ENCODE peak calls at places on chromosomes 2 and 18, in four cellular contexts. E, F, D and K are unnamed samples.

GRCh38 chr2:105443610-105444598 is 45.1 kb upstream of the FHL2 start:
- DNase-seq in E (no peak), F (no peak), D (peak), K (no peak)

GRCh38 chr18:67519582-67519981 is 3.1 kb upstream of the DSEL start:
- DNase-seq in E (peak), F (no peak), D (peak), K (no peak)

GRCh38 chr2:176830362-176830761 is 382.2 kb upstream of the HNRNPA3 start:
- DNase-seq in E (no peak), F (no peak), D (no peak), K (no peak)

GRCh38 chr2:120825370-120826259 is 89.9 kb downstream of the GLI2 start:
- DNase-seq in E (no peak), F (peak), D (peak), K (peak)

GRCh38 chr2:73033766-73034381 is 37.6 kb downstream of the SFXN5 start:
- DNase-seq in E (no peak), F (no peak), D (no peak), K (no peak)

GRCh38 chr18:46407471-46408166 is 249.4 kb downstream of the LOXHD1 start:
- DNase-seq in E (peak), F (peak), D (peak), K (no peak)

GRCh38 chr2:45743531-45744391 is 92.3 kb downstream of the PRKCE start:
- DNase-seq in E (no peak), F (peak), D (peak), K (no peak)

GRCh38 chr2:215394102-215394805 is 41.6 kb downstream of the FN1 start:
- DNase-seq in E (no peak), F (no peak), D (no peak), K (no peak)

GRCh38 chr2:227411990-227412350 is 24.2 kb upstream of the SCYGR1 start:
- DNase-seq in E (no peak), F (no peak), D (peak), K (no peak)

GRCh38 chr18:60070631-60071030 is 170.8 kb downstream of the PMAIP1 start:
- DNase-seq in E (no peak), F (no peak), D (peak), K (no peak)

GRCh38 chr2:11051280-11051679 is 104.0 kb upstream of the SLC66A3 start:
- DNase-seq in E (no peak), F (no peak), D (no peak), K (no peak)

GRCh38 chr2:201267278-201268030 is 7.1 kb downstream of the CASP8 start:
- DNase-seq in E (no peak), F (no peak), D (no peak), K (no peak)

GRCh38 chr2:218798767-218799504 is 17.0 kb downstream of the CYP27A1 start:
- DNase-seq in E (no peak), F (no peak), D (peak), K (no peak)

GRCh38 chr2:203743441-203743932 is 37.0 kb downstream of the CD28 start:
- DNase-seq in E (no peak), F (no peak), D (no peak), K (no peak)

GRCh38 chr2:109218087-109218791 is 89.2 kb downstream of the SH3RF3 start:
- DNase-seq in E (no peak), F (no peak), D (peak), K (no peak)

GRCh38 chr2:122210898-122211605 is 455.6 kb downstream of the TSN start:
- DNase-seq in E (no peak), F (no peak), D (peak), K (no peak)

GRCh38 chr2:235707411-235708096 is 213.7 kb downstream of the AGAP1 start:
- DNase-seq in E (no peak), F (no peak), D (no peak), K (no peak)

GRCh38 chr2:98565286-98565860 is 42.9 kb downstream of the COA5 start:
- DNase-seq in E (no peak), F (no peak), D (no peak), K (no peak)

GRCh38 chr2:118670868-118671267 is 176.6 kb downstream of the EN1 start:
- DNase-seq in E (no peak), F (no peak), D (peak), K (no peak)

GRCh38 chr2:180359522-180360282 is 352.6 kb upstream of the CWC22 start:
- DNase-seq in E (no peak), F (no peak), D (no peak), K (no peak)

GRCh38 chr2:71610671-71611070 is 157.3 kb downstream of the DYSF start:
- DNase-seq in E (no peak), F (peak), D (no peak), K (peak)

GRCh38 chr18:59767732-59768131 is 70.5 kb upstream of the CCBE1 start:
- DNase-seq in E (no peak), F (no peak), D (peak), K (no peak)

GRCh38 chr18:40234217-40234616 is 1720.8 kb upstream of the PIK3C3 start:
- DNase-seq in E (no peak), F (no peak), D (no peak), K (no peak)

GRCh38 chr18:10455726-10456453 is 1.5 kb downstream of the APCDD1 start:
- DNase-seq in E (no peak), F (no peak), D (no peak), K (no peak)
- H3K4me3 ChIP-seq in E (no peak), F (peak), D (peak), K (peak)

GRCh38 chr2:96526615-96527014 is 9.9 kb upstream of the ARID5A start:
- DNase-seq in E (no peak), F (no peak), D (no peak), K (peak)
- H3K4me3 ChIP-seq in E (no peak), F (no peak), D (no peak), K (no peak)

DNA sequence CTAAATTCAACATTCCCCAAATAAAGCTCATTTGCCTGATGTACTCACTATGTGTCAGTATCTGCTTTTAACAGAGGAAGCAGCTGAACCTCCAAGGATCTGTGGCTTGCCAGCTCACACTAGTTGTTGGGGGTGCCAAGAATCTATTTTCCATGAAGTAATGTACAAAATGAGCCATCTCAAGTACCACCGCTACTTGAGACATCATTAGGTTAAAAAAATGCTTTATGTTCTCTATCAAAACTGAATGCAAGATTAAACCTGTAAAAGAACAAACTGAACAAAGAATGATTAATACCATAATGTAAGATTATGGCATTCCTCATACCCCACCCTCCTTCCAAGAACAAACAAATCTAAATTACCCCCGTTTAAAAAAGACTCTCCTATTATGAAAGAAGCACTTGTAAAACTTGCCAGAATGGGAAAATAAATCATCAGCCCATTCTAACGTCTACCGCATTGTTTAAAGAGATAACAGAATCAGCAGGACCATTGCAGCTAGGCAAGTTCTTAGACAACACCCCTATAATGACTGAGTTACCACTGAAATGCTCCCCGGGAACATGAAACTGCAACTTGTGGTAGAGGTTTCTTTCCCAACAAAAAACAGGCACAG is 471.6 kb downstream of the DLGAP1 start:
- DNase-seq in E (peak), F (no peak), D (peak), K (no peak)
- H3K4me3 ChIP-seq in E (no peak), F (no peak), D (no peak), K (no peak)

GRCh38 chr2:238865015-238865719 is 17.3 kb downstream of the TWIST2 start:
- DNase-seq in E (no peak), F (no peak), D (no peak), K (no peak)

GRCh38 chr2:238864207-238865014 is 16.5 kb downstream of the TWIST2 start:
- DNase-seq in E (peak), F (peak), D (peak), K (peak)

GRCh38 chr2:238862701-238863100 is 14.8 kb downstream of the TWIST2 start:
- DNase-seq in E (no peak), F (no peak), D (no peak), K (no peak)

GRCh38 chr2:238863231-238863630 is 15.3 kb downstream of the TWIST2 start:
- DNase-seq in E (no peak), F (no peak), D (no peak), K (peak)

GRCh38 chr2:238863749-238864206 is 15.9 kb downstream of the TWIST2 start:
- DNase-seq in E (no peak), F (no peak), D (no peak), K (no peak)
- H3K4me3 ChIP-seq in E (no peak), F (no peak), D (peak), K (no peak)

GRCh38 chr2:174333017-174333501 is 1.7 kb upstream of the SP9 start:
- DNase-seq in E (no peak), F (no peak), D (no peak), K (no peak)
- H3K4me3 ChIP-seq in E (no peak), F (no peak), D (no peak), K (no peak)